ENCODE peak calls at places on chromosome 1, in eight cellular contexts. Y is cardiac muscle cell, O is stomach, D is ascending aorta, G is endothelial cell of umbilical vein, L is AG04450, T is brain microvascular endothelial cell, S is neuronal stem cell. V is an unnamed sample.

GRCh38 chr1:230087034-230087721 is 20.1 kb downstream of the GALNT2 start:
- DNase-seq in Y (no peak), O (no peak), D (no peak), G (no peak), L (no peak), T (no peak), S (no peak), V (no peak)

GRCh38 chr1:89910780-89911179 is 84.1 kb upstream of the ZNF326 start:
- DNase-seq in Y (peak; percentile 56), O (no peak), D (no peak), G (peak; percentile 69), L (peak; percentile 85), T (peak; percentile 88), S (no peak), V (no peak)

GRCh38 chr1:7610936-7611335 is 160.2 kb upstream of the VAMP3 start:
- DNase-seq in Y (no peak), O (no peak), D (no peak), G (no peak), L (no peak), T (no peak), S (no peak), V (no peak)

GRCh38 chr1:118290571-118290970 is 105.5 kb upstream of the SPAG17 start:
- DNase-seq in Y (peak; percentile 5), O (no peak), D (no peak), G (no peak), L (no peak), T (no peak), S (no peak), V (no peak)

GRCh38 chr1:7555391-7556185 is 215.5 kb upstream of the VAMP3 start:
- DNase-seq in Y (no peak), O (no peak), D (no peak), G (no peak), L (no peak), T (no peak), S (no peak), V (no peak)

GRCh38 chr1:238951809-238952208 is 434.6 kb upstream of the CHRM3 start:
- DNase-seq in Y (peak; percentile 40), O (peak; percentile 29), D (no peak), G (no peak), L (no peak), T (peak; percentile 52), S (no peak), V (no peak)

GRCh38 chr1:3590951-3591865 is 20.1 kb downstream of the MEGF6 start:
- DNase-seq in Y (no peak), O (no peak), D (no peak), G (no peak), L (no peak), T (no peak), S (no peak), V (no peak)

GRCh38 chr1:151399890-151400235 is 490 bp downstream of the PSMB4 start:
- DNase-seq in Y (peak; percentile 34), O (no peak), D (no peak), G (no peak), L (no peak), T (peak; percentile 15), S (no peak), V (no peak)

GRCh38 chr1:8693092-8693491 is 124.3 kb downstream of the RERE start:
- DNase-seq in Y (no peak), O (no peak), D (no peak), G (no peak), L (no peak), T (no peak), S (no peak), V (no peak)

GRCh38 chr1:1677718-1678580 is 14.6 kb downstream of the SLC35E2B start:
- DNase-seq in Y (no peak), O (no peak), D (no peak), G (no peak), L (no peak), T (no peak), S (no peak), V (no peak)

GRCh38 chr1:58804853-58805252 is 21.0 kb upstream of the JUN start:
- DNase-seq in Y (no peak), O (no peak), D (no peak), G (no peak), L (no peak), T (no peak), S (no peak), V (no peak)

GRCh38 chr1:43477716-43478115 is 24.0 kb upstream of the HYI start:
- DNase-seq in Y (no peak), O (no peak), D (no peak), G (no peak), L (no peak), T (no peak), S (no peak), V (no peak)

GRCh38 chr1:38741341-38741740 is 118.2 kb downstream of the RRAGC start:
- DNase-seq in Y (peak; percentile 77), O (no peak), D (no peak), G (no peak), L (no peak), T (peak; percentile 12), S (no peak), V (no peak)

GRCh38 chr1:85199667-85200366 is 999 bp downstream of the SYDE2 start:
- DNase-seq in Y (no peak), O (no peak), D (no peak), G (peak; percentile 32), L (no peak), T (no peak), S (peak; percentile 11), V (no peak)

GRCh38 chr1:4054957-4055676 is 155.0 kb upstream of the C1orf174 start:
- DNase-seq in Y (no peak), O (no peak), D (peak; percentile 44), G (no peak), L (no peak), T (no peak), S (no peak), V (no peak)

DNA sequence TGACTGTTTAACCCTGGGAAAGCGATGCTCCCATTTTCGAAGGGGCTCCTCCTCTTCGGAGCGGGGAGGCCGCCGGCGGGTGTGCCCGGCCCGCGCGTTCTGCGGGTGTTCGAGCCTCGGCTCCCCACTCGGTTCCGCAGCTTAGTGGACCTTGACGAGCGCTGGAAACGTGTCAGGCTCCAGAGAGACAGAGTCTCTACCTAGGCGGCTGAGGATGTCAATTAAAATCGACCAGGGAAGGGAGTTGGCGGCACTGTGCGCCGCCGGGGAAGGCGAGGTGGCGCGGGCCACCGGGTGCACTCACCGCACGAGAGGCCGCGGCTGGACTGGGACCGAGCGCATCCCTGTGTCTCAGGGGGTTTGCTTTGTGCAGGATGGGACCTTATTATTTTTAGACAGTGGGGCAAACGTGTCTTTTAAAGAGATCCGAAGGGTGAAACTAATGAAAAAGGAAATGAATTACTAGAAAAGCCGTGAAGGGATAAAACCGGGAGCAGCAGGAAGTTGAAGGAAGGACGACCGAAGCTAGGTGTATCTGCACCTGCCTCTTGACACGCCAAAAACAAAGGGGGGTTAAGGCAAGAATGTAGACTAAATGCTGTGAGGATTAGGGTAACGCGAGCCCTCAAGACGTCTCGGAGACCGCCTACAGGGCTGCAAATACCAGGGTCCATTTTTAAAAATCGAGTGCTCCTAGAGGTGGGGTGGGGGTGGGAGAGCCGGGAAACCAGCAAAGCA is 5.6 kb downstream of the LHX4 start:
- DNase-seq in Y (no peak), O (no peak), D (no peak), G (no peak), L (no peak), T (no peak), S (no peak), V (no peak)
- H3K4me3 ChIP-seq in Y (no peak overlapping the region), O (no peak overlapping the region), D (peak overlapping the region; percentile 8), G (no peak overlapping the region), L (no peak overlapping the region), T (no peak overlapping the region), S (peak overlapping the region; percentile 32), V (peak overlapping the region; percentile 10)

GRCh38 chr1:26799479-26800133 is 11.9 kb downstream of the PIGV start:
- DNase-seq in Y (peak; percentile 94), O (no peak), D (no peak), G (peak; percentile 55), L (no peak), T (peak; percentile 51), S (no peak), V (no peak)
- H3K27ac ChIP-seq in Y (no peak overlapping the region), O (peak overlapping the region; percentile 34), D (peak overlapping the region; percentile 13), G (peak overlapping the region; percentile 72), L (peak overlapping the region; percentile 69), T (no peak overlapping the region), S (no peak overlapping the region), V (no peak overlapping the region)

DNA sequence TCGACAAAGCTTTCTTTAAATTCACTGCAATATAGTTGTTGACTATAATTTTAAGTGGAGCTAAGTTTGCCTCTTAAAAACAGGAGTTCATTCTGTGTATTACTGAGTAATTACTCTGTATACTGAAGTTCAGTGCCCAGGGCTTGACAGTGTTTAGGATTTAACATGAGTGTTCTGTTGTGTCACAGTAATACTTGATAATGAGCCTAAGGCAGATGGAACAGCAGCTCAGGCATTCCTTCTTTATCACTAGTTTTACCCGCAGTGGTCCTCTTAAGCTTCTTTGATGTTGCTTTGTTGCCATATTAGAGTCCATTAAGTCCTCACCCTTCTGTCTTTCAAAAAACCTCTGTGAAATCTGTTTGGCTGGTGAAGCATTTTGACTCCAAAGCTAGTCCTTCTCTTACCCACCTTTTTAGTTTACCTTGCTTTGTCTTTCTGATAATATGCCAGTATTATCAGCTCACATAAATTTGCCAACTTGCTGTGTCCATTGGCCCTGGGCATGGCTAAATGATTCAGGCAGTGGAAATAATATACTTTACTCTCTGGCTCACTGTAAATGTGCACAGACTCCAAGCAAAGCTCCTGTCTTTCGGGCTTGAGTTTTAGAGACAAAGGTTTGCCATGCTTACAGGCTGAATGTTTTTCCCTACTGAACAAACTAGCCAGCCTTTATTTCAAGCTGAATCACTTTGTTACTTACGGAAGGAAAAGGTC is 17.7 kb downstream of the HIPK1 start:
- DNase-seq in Y (peak; percentile 27), O (no peak), D (no peak), G (no peak), L (no peak), T (peak; percentile 4), S (no peak), V (no peak)
- H3K4me3 ChIP-seq in Y (no peak overlapping the region), O (no peak overlapping the region), D (no peak overlapping the region), G (peak overlapping the region; percentile 1), L (no peak overlapping the region), T (no peak overlapping the region), S (no peak overlapping the region), V (no peak overlapping the region)

GRCh38 chr1:176785046-176785445 is 322.1 kb downstream of the PAPPA2 start:
- DNase-seq in Y (no peak), O (no peak), D (no peak), G (no peak), L (no peak), T (no peak), S (no peak), V (no peak)
- H3K27ac ChIP-seq in Y (no peak overlapping the region), O (no peak overlapping the region), D (no peak overlapping the region), G (no peak overlapping the region), L (no peak overlapping the region), T (no peak overlapping the region), S (no peak overlapping the region), V (no peak overlapping the region)

DNA sequence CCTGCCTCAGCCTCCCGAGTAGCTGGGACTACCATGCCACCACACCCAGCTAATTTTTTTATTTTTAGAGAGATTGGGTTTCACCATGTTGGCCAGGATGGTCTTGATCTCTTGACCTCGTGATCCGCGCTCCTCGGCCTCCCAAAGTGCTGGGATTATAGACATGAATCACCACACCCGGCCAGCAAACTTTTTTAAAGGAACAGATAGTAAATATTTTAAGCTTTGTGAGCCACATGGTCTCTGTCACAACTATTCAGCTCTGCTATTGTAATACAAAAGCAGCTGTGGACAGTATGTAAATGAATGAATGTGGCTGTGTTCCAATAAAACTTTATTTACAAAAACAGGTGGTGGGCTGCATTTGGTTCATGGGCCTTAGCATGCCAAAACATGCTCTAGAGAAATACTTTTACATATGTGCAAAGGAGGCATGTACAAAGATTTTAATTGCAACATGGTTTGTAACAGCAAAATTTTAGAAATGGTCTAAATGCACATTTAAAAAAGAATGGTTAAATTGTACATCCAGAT is 47.0 kb downstream of the CDCP2 start:
- DNase-seq in Y (no peak), O (no peak), D (no peak), G (no peak), L (no peak), T (no peak), S (no peak), V (no peak)
- H3K4me3 ChIP-seq in Y (no peak overlapping the region), O (no peak overlapping the region), D (no peak overlapping the region), G (no peak overlapping the region), L (no peak overlapping the region), T (no peak overlapping the region), S (no peak overlapping the region), V (no peak overlapping the region)